ENCODE peak calls at places on chromosomes 4 and X, in seven cellular contexts. One of them, this sample, is unnamed.

GRCh38 chrX:144896323-144896722 is 351.0 kb upstream of the SPANXN1 start:
- DNase-seq in uterus: no peak
- DNase-seq in left ventricle myocardium inferior: no peak
- DNase-seq in IMR-90: no peak
- DNase-seq in ovary: no peak
- DNase-seq in sigmoid colon: no peak
- DNase-seq in cardiac muscle cell: no peak
- DNase-seq in this sample: peak

GRCh38 chrX:281166-281999 is at the start of gene PLCXD1:
- DNase-seq in cardiac muscle cell: peak
- DNase-seq in ovary: no peak
- DNase-seq in IMR-90: peak
- DNase-seq in sigmoid colon: peak
- DNase-seq in uterus: peak
- DNase-seq in left ventricle myocardium inferior: peak
- DNase-seq in this sample: peak

GRCh38 chr4:16194199-16194598 is 32.1 kb downstream of the TAPT1 start:
- DNase-seq in sigmoid colon: no peak
- DNase-seq in IMR-90: peak
- DNase-seq in uterus: no peak
- DNase-seq in ovary: no peak
- DNase-seq in cardiac muscle cell: peak
- DNase-seq in left ventricle myocardium inferior: no peak
- DNase-seq in this sample: peak

GRCh38 chr4:924107-925096 is 7.7 kb downstream of the GAK start:
- DNase-seq in left ventricle myocardium inferior: no peak
- DNase-seq in IMR-90: peak
- DNase-seq in uterus: no peak
- DNase-seq in ovary: peak
- DNase-seq in cardiac muscle cell: peak
- DNase-seq in sigmoid colon: no peak
- DNase-seq in this sample: peak

GRCh38 chr4:120694973-120695372 is 227.6 kb downstream of the PRDM5 start:
- DNase-seq in sigmoid colon: peak
- DNase-seq in IMR-90: peak
- DNase-seq in uterus: no peak
- DNase-seq in ovary: peak
- DNase-seq in left ventricle myocardium inferior: no peak
- DNase-seq in cardiac muscle cell: peak
- DNase-seq in this sample: peak

GRCh38 chr4:124713213-124713592 is 671 bp upstream of the ANKRD50 start:
- DNase-seq in cardiac muscle cell: peak
- DNase-seq in IMR-90: peak
- DNase-seq in ovary: peak
- DNase-seq in left ventricle myocardium inferior: peak
- DNase-seq in uterus: peak
- DNase-seq in sigmoid colon: peak
- DNase-seq in this sample: peak

GRCh38 chr4:103046416-103047290 is 27.1 kb upstream of the SLC9B1 start:
- DNase-seq in IMR-90: peak
- DNase-seq in ovary: peak
- DNase-seq in cardiac muscle cell: peak
- DNase-seq in uterus: no peak
- DNase-seq in left ventricle myocardium inferior: no peak
- DNase-seq in sigmoid colon: no peak
- DNase-seq in this sample: peak

GRCh38 chr4:67288964-67289363 is 256.3 kb downstream of the CENPC start:
- DNase-seq in uterus: no peak
- DNase-seq in sigmoid colon: no peak
- DNase-seq in cardiac muscle cell: peak
- DNase-seq in ovary: no peak
- DNase-seq in left ventricle myocardium inferior: no peak
- DNase-seq in IMR-90: no peak
- DNase-seq in this sample: peak

GRCh38 chrX:53422091-53422914 is at the start of the genes RIBC1 and SMC1A:
- DNase-seq in cardiac muscle cell: peak
- DNase-seq in sigmoid colon: peak
- DNase-seq in ovary: peak
- DNase-seq in IMR-90: peak
- DNase-seq in left ventricle myocardium inferior: peak
- DNase-seq in uterus: peak
- DNase-seq in this sample: peak

GRCh38 chr4:154441124-154441523 is 50.5 kb downstream of the DCHS2 start:
- DNase-seq in sigmoid colon: no peak
- DNase-seq in IMR-90: no peak
- DNase-seq in left ventricle myocardium inferior: no peak
- DNase-seq in cardiac muscle cell: no peak
- DNase-seq in ovary: no peak
- DNase-seq in uterus: no peak
- DNase-seq in this sample: no peak

GRCh38 chrX:106415276-106415895 is 196.4 kb upstream of the RADX start:
- DNase-seq in IMR-90: peak
- DNase-seq in ovary: no peak
- DNase-seq in sigmoid colon: no peak
- DNase-seq in cardiac muscle cell: peak
- DNase-seq in uterus: no peak
- DNase-seq in left ventricle myocardium inferior: no peak
- DNase-seq in this sample: peak

GRCh38 chrX:71989768-71990167 is 79.1 kb downstream of the NHSL2 start:
- DNase-seq in uterus: no peak
- DNase-seq in ovary: no peak
- DNase-seq in IMR-90: peak
- DNase-seq in cardiac muscle cell: peak
- DNase-seq in left ventricle myocardium inferior: no peak
- DNase-seq in sigmoid colon: no peak
- DNase-seq in this sample: peak

GRCh38 chr4:122742933-122743829 is 10.7 kb downstream of the BBS12 start:
- DNase-seq in ovary: no peak
- DNase-seq in cardiac muscle cell: no peak
- DNase-seq in uterus: no peak
- DNase-seq in IMR-90: no peak
- DNase-seq in sigmoid colon: no peak
- DNase-seq in left ventricle myocardium inferior: no peak
- DNase-seq in this sample: no peak

GRCh38 chr4:63663870-63664269 is 745.4 kb downstream of the TECRL start:
- DNase-seq in IMR-90: no peak
- DNase-seq in uterus: no peak
- DNase-seq in sigmoid colon: no peak
- DNase-seq in cardiac muscle cell: no peak
- DNase-seq in ovary: no peak
- DNase-seq in left ventricle myocardium inferior: no peak
- DNase-seq in this sample: no peak

GRCh38 chr4:127251423-127251822 is 381.3 kb upstream of the INTU start:
- DNase-seq in left ventricle myocardium inferior: no peak
- DNase-seq in ovary: no peak
- DNase-seq in IMR-90: peak
- DNase-seq in sigmoid colon: no peak
- DNase-seq in cardiac muscle cell: peak
- DNase-seq in uterus: no peak
- DNase-seq in this sample: no peak

GRCh38 chrX:65752294-65752693 is 84.8 kb downstream of the MSN start:
- DNase-seq in sigmoid colon: no peak
- DNase-seq in left ventricle myocardium inferior: no peak
- DNase-seq in ovary: no peak
- DNase-seq in IMR-90: no peak
- DNase-seq in cardiac muscle cell: no peak
- DNase-seq in uterus: no peak
- DNase-seq in this sample: no peak

GRCh38 chr4:86675548-86675947 is 81.4 kb downstream of the PTPN13 start:
- DNase-seq in IMR-90: no peak
- DNase-seq in cardiac muscle cell: no peak
- DNase-seq in uterus: no peak
- DNase-seq in ovary: no peak
- DNase-seq in left ventricle myocardium inferior: no peak
- DNase-seq in sigmoid colon: no peak
- DNase-seq in this sample: no peak

GRCh38 chr4:8037150-8037769 is 97.6 kb upstream of the AFAP1 start:
- DNase-seq in uterus: no peak
- DNase-seq in left ventricle myocardium inferior: no peak
- DNase-seq in sigmoid colon: no peak
- DNase-seq in IMR-90: no peak
- DNase-seq in ovary: no peak
- DNase-seq in cardiac muscle cell: no peak
- DNase-seq in this sample: no peak

GRCh38 chr4:145879598-145879997 is 59.0 kb downstream of the ZNF827 start:
- DNase-seq in left ventricle myocardium inferior: no peak
- DNase-seq in ovary: no peak
- DNase-seq in IMR-90: peak
- DNase-seq in cardiac muscle cell: peak
- DNase-seq in uterus: no peak
- DNase-seq in sigmoid colon: no peak
- DNase-seq in this sample: peak

GRCh38 chr4:19927381-19927780 is 324.3 kb upstream of the SLIT2 start:
- DNase-seq in left ventricle myocardium inferior: no peak
- DNase-seq in cardiac muscle cell: peak
- DNase-seq in ovary: no peak
- DNase-seq in uterus: no peak
- DNase-seq in IMR-90: peak
- DNase-seq in sigmoid colon: no peak
- DNase-seq in this sample: peak

GRCh38 chrX:134622056-134622812 is 36.0 kb downstream of the PLAC1 start:
- DNase-seq in uterus: no peak
- DNase-seq in sigmoid colon: no peak
- DNase-seq in IMR-90: peak
- DNase-seq in left ventricle myocardium inferior: no peak
- DNase-seq in ovary: no peak
- DNase-seq in cardiac muscle cell: peak
- DNase-seq in this sample: peak

GRCh38 chrX:37942170-37942569 is 64.2 kb upstream of the SYTL5 start:
- DNase-seq in cardiac muscle cell: no peak
- DNase-seq in ovary: no peak
- DNase-seq in IMR-90: no peak
- DNase-seq in left ventricle myocardium inferior: no peak
- DNase-seq in sigmoid colon: no peak
- DNase-seq in uterus: no peak
- DNase-seq in this sample: no peak

GRCh38 chr4:96675916-96676315 is 836.0 kb downstream of the PDHA2 start:
- DNase-seq in left ventricle myocardium inferior: no peak
- DNase-seq in cardiac muscle cell: peak
- DNase-seq in IMR-90: no peak
- DNase-seq in ovary: no peak
- DNase-seq in uterus: no peak
- DNase-seq in sigmoid colon: no peak
- DNase-seq in this sample: no peak

GRCh38 chr4:94349193-94349592 is 6.6 kb upstream of the HPGDS start:
- DNase-seq in sigmoid colon: no peak
- DNase-seq in IMR-90: peak
- DNase-seq in cardiac muscle cell: peak
- DNase-seq in uterus: no peak
- DNase-seq in left ventricle myocardium inferior: no peak
- DNase-seq in ovary: no peak
- DNase-seq in this sample: peak

GRCh38 chr4:150078996-150079581 is 844 bp downstream of the DCLK2 start:
- DNase-seq in uterus: peak
- DNase-seq in IMR-90: peak
- DNase-seq in ovary: peak
- DNase-seq in cardiac muscle cell: peak
- DNase-seq in left ventricle myocardium inferior: peak
- DNase-seq in sigmoid colon: peak
- DNase-seq in this sample: peak

GRCh38 chr4:144648042-144648441 is 2.1 kb downstream of the HHIP start:
- DNase-seq in IMR-90: no peak
- DNase-seq in ovary: no peak
- DNase-seq in sigmoid colon: no peak
- DNase-seq in uterus: no peak
- DNase-seq in cardiac muscle cell: no peak
- DNase-seq in left ventricle myocardium inferior: no peak
- DNase-seq in this sample: peak
- H3K4me3 ChIP-seq in IMR-90: peak
- H3K4me3 ChIP-seq in ovary: no peak
- H3K4me3 ChIP-seq in sigmoid colon: no peak
- H3K4me3 ChIP-seq in uterus: no peak
- H3K4me3 ChIP-seq in cardiac muscle cell: no peak
- H3K4me3 ChIP-seq in left ventricle myocardium inferior: no peak
- H3K4me3 ChIP-seq in this sample: peak

GRCh38 chr4:188780028-188780427 is 640.8 kb downstream of the TRIML1 start:
- DNase-seq in sigmoid colon: no peak
- DNase-seq in IMR-90: no peak
- DNase-seq in ovary: no peak
- DNase-seq in left ventricle myocardium inferior: no peak
- DNase-seq in cardiac muscle cell: no peak
- DNase-seq in uterus: no peak
- DNase-seq in this sample: no peak

GRCh38 chr4:188783606-188784157 is 644.4 kb downstream of the TRIML1 start:
- DNase-seq in cardiac muscle cell: no peak
- DNase-seq in sigmoid colon: no peak
- DNase-seq in left ventricle myocardium inferior: no peak
- DNase-seq in uterus: no peak
- DNase-seq in IMR-90: no peak
- DNase-seq in ovary: no peak
- DNase-seq in this sample: no peak

GRCh38 chr4:188783160-188783559 is 643.9 kb downstream of the TRIML1 start:
- DNase-seq in left ventricle myocardium inferior: no peak
- DNase-seq in sigmoid colon: no peak
- DNase-seq in cardiac muscle cell: no peak
- DNase-seq in IMR-90: peak
- DNase-seq in uterus: no peak
- DNase-seq in ovary: no peak
- DNase-seq in this sample: no peak

GRCh38 chr4:188780686-188781085 is 641.4 kb downstream of the TRIML1 start:
- DNase-seq in IMR-90: no peak
- DNase-seq in cardiac muscle cell: no peak
- DNase-seq in left ventricle myocardium inferior: no peak
- DNase-seq in ovary: no peak
- DNase-seq in sigmoid colon: no peak
- DNase-seq in uterus: no peak
- DNase-seq in this sample: no peak

GRCh38 chr4:188781655-188782054 is 642.4 kb downstream of the TRIML1 start:
- DNase-seq in IMR-90: peak
- DNase-seq in cardiac muscle cell: no peak
- DNase-seq in left ventricle myocardium inferior: no peak
- DNase-seq in sigmoid colon: no peak
- DNase-seq in uterus: no peak
- DNase-seq in ovary: no peak
- DNase-seq in this sample: peak
- TF ChIP-seq CTCF in IMR-90: peak
- TF ChIP-seq CTCF in cardiac muscle cell: no peak
- TF ChIP-seq CTCF in left ventricle myocardium inferior: peak
- TF ChIP-seq CTCF in sigmoid colon: no peak
- TF ChIP-seq CTCF in uterus: no peak
- TF ChIP-seq CTCF in ovary: no peak
- TF ChIP-seq CTCF in this sample: peak

GRCh38 chr4:138175337-138175794 is 66.8 kb downstream of the SLC7A11 start:
- DNase-seq in left ventricle myocardium inferior: peak
- DNase-seq in cardiac muscle cell: peak
- DNase-seq in ovary: no peak
- DNase-seq in IMR-90: peak
- DNase-seq in uterus: no peak
- DNase-seq in sigmoid colon: no peak
- DNase-seq in this sample: peak
- H3K4me3 ChIP-seq in left ventricle myocardium inferior: no peak
- H3K4me3 ChIP-seq in cardiac muscle cell: no peak
- H3K4me3 ChIP-seq in ovary: no peak
- H3K4me3 ChIP-seq in IMR-90: no peak
- H3K4me3 ChIP-seq in uterus: no peak
- H3K4me3 ChIP-seq in sigmoid colon: no peak
- H3K4me3 ChIP-seq in this sample: no peak

DNA sequence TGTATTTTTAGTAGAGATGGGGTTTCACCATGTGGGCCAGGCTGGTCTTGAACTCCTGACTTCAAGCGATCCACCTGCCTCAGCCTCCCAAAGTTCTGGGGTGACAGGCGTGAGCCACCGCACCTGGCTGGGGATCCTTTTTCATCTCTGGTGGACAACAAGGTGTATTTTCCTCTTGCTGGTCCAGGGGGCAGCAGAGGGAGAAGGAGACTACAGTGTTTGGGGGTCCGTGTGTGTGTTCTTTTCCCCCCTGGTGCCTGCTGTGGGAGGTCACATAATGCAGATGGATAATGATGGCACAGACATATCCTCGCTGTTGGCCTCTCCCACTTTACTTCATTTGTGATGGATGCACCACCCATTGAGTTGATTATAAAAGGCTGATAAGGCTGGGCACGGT is 39.0 kb upstream of the CD99 start:
- DNase-seq in ovary: no peak
- DNase-seq in left ventricle myocardium inferior: no peak
- DNase-seq in uterus: no peak
- DNase-seq in sigmoid colon: no peak
- DNase-seq in IMR-90: no peak
- DNase-seq in cardiac muscle cell: no peak
- DNase-seq in this sample: no peak
- TF ChIP-seq CTCF in ovary: no peak
- TF ChIP-seq CTCF in left ventricle myocardium inferior: peak
- TF ChIP-seq CTCF in uterus: no peak
- TF ChIP-seq CTCF in sigmoid colon: no peak
- TF ChIP-seq CTCF in IMR-90: peak
- TF ChIP-seq CTCF in cardiac muscle cell: peak
- TF ChIP-seq CTCF in this sample: peak

This sample was measured in cardiac fibroblast.